ENCODE peak calls at places on chromosomes 5 and 9, in eight cellular contexts. One of them, this sample, is unnamed.

GRCh38 chr5:52710310-52710971 is 77.3 kb upstream of the ITGA1 start:
- DNase-seq in HAP-1: no peak
- DNase-seq in tibial artery: no peak
- DNase-seq in mucosa of descending colon: no peak
- DNase-seq in cardiac muscle cell: no peak
- DNase-seq in fibroblast of pulmonary artery: no peak
- DNase-seq in heart right ventricle: no peak
- DNase-seq in body of pancreas: no peak
- DNase-seq in this sample: no peak

GRCh38 chr5:2577637-2578036 is 173.8 kb downstream of the IRX2 start:
- DNase-seq in HAP-1: no peak
- DNase-seq in tibial artery: no peak
- DNase-seq in mucosa of descending colon: no peak
- DNase-seq in cardiac muscle cell: no peak
- DNase-seq in fibroblast of pulmonary artery: no peak
- DNase-seq in heart right ventricle: no peak
- DNase-seq in body of pancreas: no peak
- DNase-seq in this sample: no peak

GRCh38 chr9:123246534-123246933 is 21.9 kb downstream of the STRBP start:
- DNase-seq in HAP-1: no peak
- DNase-seq in tibial artery: no peak
- DNase-seq in mucosa of descending colon: no peak
- DNase-seq in cardiac muscle cell: peak
- DNase-seq in fibroblast of pulmonary artery: peak
- DNase-seq in heart right ventricle: no peak
- DNase-seq in body of pancreas: no peak
- DNase-seq in this sample: no peak

GRCh38 chr9:96136992-96137665 is 164.8 kb downstream of the HSD17B3 start:
- DNase-seq in HAP-1: peak
- DNase-seq in tibial artery: peak
- DNase-seq in mucosa of descending colon: peak
- DNase-seq in cardiac muscle cell: peak
- DNase-seq in fibroblast of pulmonary artery: peak
- DNase-seq in heart right ventricle: no peak
- DNase-seq in body of pancreas: peak
- DNase-seq in this sample: peak

GRCh38 chr9:21711504-21711903 is 90.9 kb upstream of the MTAP start:
- DNase-seq in HAP-1: peak
- DNase-seq in tibial artery: no peak
- DNase-seq in mucosa of descending colon: no peak
- DNase-seq in cardiac muscle cell: no peak
- DNase-seq in fibroblast of pulmonary artery: peak
- DNase-seq in heart right ventricle: no peak
- DNase-seq in body of pancreas: no peak
- DNase-seq in this sample: peak

GRCh38 chr5:170623576-170624181 is 119.9 kb downstream of the KCNIP1 start:
- DNase-seq in HAP-1: peak
- DNase-seq in tibial artery: no peak
- DNase-seq in mucosa of descending colon: no peak
- DNase-seq in cardiac muscle cell: peak
- DNase-seq in fibroblast of pulmonary artery: peak
- DNase-seq in heart right ventricle: no peak
- DNase-seq in body of pancreas: peak
- DNase-seq in this sample: peak

GRCh38 chr5:59592101-59592500 is 301.4 kb downstream of the PDE4D start:
- DNase-seq in HAP-1: no peak
- DNase-seq in tibial artery: no peak
- DNase-seq in mucosa of descending colon: no peak
- DNase-seq in cardiac muscle cell: peak
- DNase-seq in fibroblast of pulmonary artery: peak
- DNase-seq in heart right ventricle: no peak
- DNase-seq in body of pancreas: no peak
- DNase-seq in this sample: no peak

GRCh38 chr9:136728548-136729123 is 14.1 kb downstream of the LCN10 start:
- DNase-seq in HAP-1: no peak
- DNase-seq in tibial artery: no peak
- DNase-seq in mucosa of descending colon: peak
- DNase-seq in cardiac muscle cell: peak
- DNase-seq in fibroblast of pulmonary artery: no peak
- DNase-seq in heart right ventricle: no peak
- DNase-seq in body of pancreas: no peak
- DNase-seq in this sample: peak

GRCh38 chr5:39219433-39219832 is at the start of gene FYB1:
- DNase-seq in HAP-1: no peak
- DNase-seq in tibial artery: peak
- DNase-seq in mucosa of descending colon: no peak
- DNase-seq in cardiac muscle cell: peak
- DNase-seq in fibroblast of pulmonary artery: peak
- DNase-seq in heart right ventricle: peak
- DNase-seq in body of pancreas: no peak
- DNase-seq in this sample: no peak

GRCh38 chr5:25851301-25851700 is 1187.1 kb downstream of the CDH9 start:
- DNase-seq in HAP-1: no peak
- DNase-seq in tibial artery: no peak
- DNase-seq in mucosa of descending colon: no peak
- DNase-seq in cardiac muscle cell: no peak
- DNase-seq in fibroblast of pulmonary artery: no peak
- DNase-seq in heart right ventricle: no peak
- DNase-seq in body of pancreas: no peak
- DNase-seq in this sample: no peak

GRCh38 chr9:98951967-98952366 is 8.3 kb downstream of the COL15A1 start:
- DNase-seq in HAP-1: no peak
- DNase-seq in tibial artery: no peak
- DNase-seq in mucosa of descending colon: no peak
- DNase-seq in cardiac muscle cell: no peak
- DNase-seq in fibroblast of pulmonary artery: no peak
- DNase-seq in heart right ventricle: no peak
- DNase-seq in body of pancreas: no peak
- DNase-seq in this sample: no peak

GRCh38 chr5:122775713-122776084 is 819 bp downstream of the SNX2 start:
- DNase-seq in HAP-1: peak
- DNase-seq in tibial artery: no peak
- DNase-seq in mucosa of descending colon: no peak
- DNase-seq in cardiac muscle cell: peak
- DNase-seq in fibroblast of pulmonary artery: peak
- DNase-seq in heart right ventricle: no peak
- DNase-seq in body of pancreas: no peak
- DNase-seq in this sample: peak

GRCh38 chr9:75360258-75360657 is 271.9 kb downstream of the OSTF1 start:
- DNase-seq in HAP-1: no peak
- DNase-seq in tibial artery: no peak
- DNase-seq in mucosa of descending colon: no peak
- DNase-seq in cardiac muscle cell: no peak
- DNase-seq in fibroblast of pulmonary artery: no peak
- DNase-seq in heart right ventricle: no peak
- DNase-seq in body of pancreas: no peak
- DNase-seq in this sample: no peak

GRCh38 chr9:124214116-124214515 is 43.6 kb upstream of the NEK6 start:
- DNase-seq in HAP-1: no peak
- DNase-seq in tibial artery: no peak
- DNase-seq in mucosa of descending colon: no peak
- DNase-seq in cardiac muscle cell: no peak
- DNase-seq in fibroblast of pulmonary artery: no peak
- DNase-seq in heart right ventricle: no peak
- DNase-seq in body of pancreas: no peak
- DNase-seq in this sample: no peak

GRCh38 chr5:33444542-33444941 is 3.8 kb downstream of the TARS1 start:
- DNase-seq in HAP-1: no peak
- DNase-seq in tibial artery: no peak
- DNase-seq in mucosa of descending colon: no peak
- DNase-seq in cardiac muscle cell: no peak
- DNase-seq in fibroblast of pulmonary artery: no peak
- DNase-seq in heart right ventricle: no peak
- DNase-seq in body of pancreas: no peak
- DNase-seq in this sample: no peak
- H3K4me3 ChIP-seq in HAP-1: no peak
- H3K4me3 ChIP-seq in tibial artery: no peak
- H3K4me3 ChIP-seq in mucosa of descending colon: no peak
- H3K4me3 ChIP-seq in cardiac muscle cell: no peak
- H3K4me3 ChIP-seq in fibroblast of pulmonary artery: no peak
- H3K4me3 ChIP-seq in heart right ventricle: no peak
- H3K4me3 ChIP-seq in body of pancreas: no peak
- H3K4me3 ChIP-seq in this sample: no peak

GRCh38 chr9:84002344-84002743 is 21.7 kb downstream of the RMI1 start:
- DNase-seq in HAP-1: no peak
- DNase-seq in tibial artery: no peak
- DNase-seq in mucosa of descending colon: no peak
- DNase-seq in cardiac muscle cell: peak
- DNase-seq in fibroblast of pulmonary artery: peak
- DNase-seq in heart right ventricle: no peak
- DNase-seq in body of pancreas: no peak
- DNase-seq in this sample: peak

GRCh38 chr9:84003246-84003645 is 22.6 kb downstream of the RMI1 start:
- DNase-seq in HAP-1: no peak
- DNase-seq in tibial artery: no peak
- DNase-seq in mucosa of descending colon: no peak
- DNase-seq in cardiac muscle cell: no peak
- DNase-seq in fibroblast of pulmonary artery: no peak
- DNase-seq in heart right ventricle: no peak
- DNase-seq in body of pancreas: no peak
- DNase-seq in this sample: no peak

GRCh38 chr9:84000186-84000585 is 19.6 kb downstream of the RMI1 start:
- DNase-seq in HAP-1: no peak
- DNase-seq in tibial artery: no peak
- DNase-seq in mucosa of descending colon: no peak
- DNase-seq in cardiac muscle cell: peak
- DNase-seq in fibroblast of pulmonary artery: peak
- DNase-seq in heart right ventricle: no peak
- DNase-seq in body of pancreas: no peak
- DNase-seq in this sample: no peak

GRCh38 chr9:83999141-83999918 is 18.7 kb downstream of the RMI1 start:
- DNase-seq in HAP-1: no peak
- DNase-seq in tibial artery: no peak
- DNase-seq in mucosa of descending colon: no peak
- DNase-seq in cardiac muscle cell: no peak
- DNase-seq in fibroblast of pulmonary artery: no peak
- DNase-seq in heart right ventricle: no peak
- DNase-seq in body of pancreas: no peak
- DNase-seq in this sample: no peak

GRCh38 chr9:84001621-84002020 is 21.0 kb downstream of the RMI1 start:
- DNase-seq in HAP-1: no peak
- DNase-seq in tibial artery: no peak
- DNase-seq in mucosa of descending colon: no peak
- DNase-seq in cardiac muscle cell: no peak
- DNase-seq in fibroblast of pulmonary artery: no peak
- DNase-seq in heart right ventricle: no peak
- DNase-seq in body of pancreas: no peak
- DNase-seq in this sample: no peak
- H3K4me3 ChIP-seq in HAP-1: no peak
- H3K4me3 ChIP-seq in tibial artery: no peak
- H3K4me3 ChIP-seq in mucosa of descending colon: no peak
- H3K4me3 ChIP-seq in cardiac muscle cell: no peak
- H3K4me3 ChIP-seq in fibroblast of pulmonary artery: no peak
- H3K4me3 ChIP-seq in heart right ventricle: no peak
- H3K4me3 ChIP-seq in body of pancreas: no peak
- H3K4me3 ChIP-seq in this sample: no peak

GRCh38 chr5:177361418-177362101 is 3.8 kb downstream of the RGS14 start:
- DNase-seq in HAP-1: no peak
- DNase-seq in tibial artery: no peak
- DNase-seq in mucosa of descending colon: peak
- DNase-seq in cardiac muscle cell: no peak
- DNase-seq in fibroblast of pulmonary artery: no peak
- DNase-seq in heart right ventricle: no peak
- DNase-seq in body of pancreas: no peak
- DNase-seq in this sample: peak

GRCh38 chr5:177363565-177363964 is 5.8 kb downstream of the RGS14 start:
- DNase-seq in HAP-1: no peak
- DNase-seq in tibial artery: no peak
- DNase-seq in mucosa of descending colon: peak
- DNase-seq in cardiac muscle cell: no peak
- DNase-seq in fibroblast of pulmonary artery: no peak
- DNase-seq in heart right ventricle: no peak
- DNase-seq in body of pancreas: no peak
- DNase-seq in this sample: no peak

GRCh38 chr5:177362871-177363507 is 5.3 kb downstream of the RGS14 start:
- DNase-seq in HAP-1: peak
- DNase-seq in tibial artery: peak
- DNase-seq in mucosa of descending colon: peak
- DNase-seq in cardiac muscle cell: peak
- DNase-seq in fibroblast of pulmonary artery: peak
- DNase-seq in heart right ventricle: peak
- DNase-seq in body of pancreas: peak
- DNase-seq in this sample: peak

GRCh38 chr5:177364159-177364962 is 6.6 kb downstream of the RGS14 start:
- DNase-seq in HAP-1: no peak
- DNase-seq in tibial artery: no peak
- DNase-seq in mucosa of descending colon: peak
- DNase-seq in cardiac muscle cell: peak
- DNase-seq in fibroblast of pulmonary artery: peak
- DNase-seq in heart right ventricle: no peak
- DNase-seq in body of pancreas: no peak
- DNase-seq in this sample: peak

GRCh38 chr5:177362102-177362868 is 4.6 kb downstream of the RGS14 start:
- DNase-seq in HAP-1: no peak
- DNase-seq in tibial artery: no peak
- DNase-seq in mucosa of descending colon: no peak
- DNase-seq in cardiac muscle cell: no peak
- DNase-seq in fibroblast of pulmonary artery: no peak
- DNase-seq in heart right ventricle: no peak
- DNase-seq in body of pancreas: no peak
- DNase-seq in this sample: no peak
- H3K4me3 ChIP-seq in HAP-1: peak
- H3K4me3 ChIP-seq in tibial artery: peak
- H3K4me3 ChIP-seq in mucosa of descending colon: no peak
- H3K4me3 ChIP-seq in cardiac muscle cell: no peak
- H3K4me3 ChIP-seq in fibroblast of pulmonary artery: no peak
- H3K4me3 ChIP-seq in heart right ventricle: peak
- H3K4me3 ChIP-seq in body of pancreas: no peak
- H3K4me3 ChIP-seq in this sample: peak

DNA sequence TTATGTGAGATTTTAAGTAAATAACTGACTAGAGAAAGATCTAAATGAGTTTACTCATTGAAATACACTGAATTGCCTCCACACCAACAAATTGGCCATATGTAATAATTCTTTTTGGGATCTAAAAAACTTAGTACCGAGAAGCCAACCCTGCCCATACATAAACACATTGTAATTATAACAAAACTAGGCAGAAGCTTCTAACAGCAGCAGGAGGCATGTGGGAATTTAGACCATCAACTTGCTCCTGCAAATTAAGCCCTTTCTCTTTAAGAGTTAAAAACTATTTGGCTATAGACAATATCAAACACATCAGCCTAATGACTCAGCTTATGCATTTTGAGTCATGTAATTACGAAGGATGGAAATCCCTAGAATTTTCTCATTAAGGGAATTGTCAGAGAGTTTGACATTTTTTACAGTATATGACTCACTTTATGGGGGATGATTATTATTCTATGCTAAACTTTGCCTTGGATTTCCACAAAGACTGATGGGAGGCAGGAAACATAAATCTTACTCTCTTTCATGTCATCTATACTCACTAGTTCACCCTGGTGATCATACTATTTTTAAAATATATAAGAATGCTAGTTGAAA is 1.0 kb downstream of the IL7R start:
- DNase-seq in HAP-1: peak
- DNase-seq in tibial artery: no peak
- DNase-seq in mucosa of descending colon: no peak
- DNase-seq in cardiac muscle cell: peak
- DNase-seq in fibroblast of pulmonary artery: peak
- DNase-seq in heart right ventricle: no peak
- DNase-seq in body of pancreas: no peak
- DNase-seq in this sample: no peak
- H3K4me3 ChIP-seq in HAP-1: no peak
- H3K4me3 ChIP-seq in tibial artery: no peak
- H3K4me3 ChIP-seq in mucosa of descending colon: no peak
- H3K4me3 ChIP-seq in cardiac muscle cell: no peak
- H3K4me3 ChIP-seq in fibroblast of pulmonary artery: no peak
- H3K4me3 ChIP-seq in heart right ventricle: no peak
- H3K4me3 ChIP-seq in body of pancreas: no peak
- H3K4me3 ChIP-seq in this sample: peak